ENCODE peak calls at places on chromosome 9, in four cellular contexts. F is Peyer's patch, O is right lobe of liver, X is A549. P is an unnamed sample.

GRCh38 chr9:90511711-90512110 is 130.9 kb downstream of the DIRAS2 start:
- DNase-seq in F (no peak), O (no peak), X (no peak), P (no peak)

GRCh38 chr9:111661150-111661801 is at the start of gene GNG10:
- DNase-seq in F (peak; percentile 39), O (peak; percentile 64), X (peak; percentile 54), P (peak; percentile 73)

GRCh38 chr9:109238125-109238524 is 71.1 kb upstream of the FRRS1L start:
- DNase-seq in F (no peak), O (no peak), X (no peak), P (no peak)

GRCh38 chr9:124749811-124750210 is 21.3 kb downstream of the NR6A1 start:
- DNase-seq in F (no peak), O (no peak), X (no peak), P (no peak)

GRCh38 chr9:95425910-95426551 is 90.7 kb downstream of the PTCH1 start:
- DNase-seq in F (no peak), O (no peak), X (peak; percentile 80), P (peak; percentile 77)

GRCh38 chr9:120859361-120859760 is 16.6 kb upstream of the PSMD5 start:
- DNase-seq in F (no peak), O (no peak), X (no peak), P (no peak)

GRCh38 chr9:126894052-126894603 is 20.5 kb upstream of the RALGPS1 start:
- DNase-seq in F (no peak), O (no peak), X (no peak), P (no peak)

GRCh38 chr9:122580360-122580759 is 2.8 kb downstream of the OR1L8 start:
- DNase-seq in F (no peak), O (no peak), X (peak; percentile 70), P (no peak)

GRCh38 chr9:31542384-31543055 is 841.9 kb upstream of the ACO1 start:
- DNase-seq in F (peak; percentile 15), O (no peak), X (peak; percentile 18), P (no peak)

GRCh38 chr9:80020530-80020929 is 448.8 kb downstream of the TLE4 start:
- DNase-seq in F (no peak), O (no peak), X (no peak), P (no peak)

DNA sequence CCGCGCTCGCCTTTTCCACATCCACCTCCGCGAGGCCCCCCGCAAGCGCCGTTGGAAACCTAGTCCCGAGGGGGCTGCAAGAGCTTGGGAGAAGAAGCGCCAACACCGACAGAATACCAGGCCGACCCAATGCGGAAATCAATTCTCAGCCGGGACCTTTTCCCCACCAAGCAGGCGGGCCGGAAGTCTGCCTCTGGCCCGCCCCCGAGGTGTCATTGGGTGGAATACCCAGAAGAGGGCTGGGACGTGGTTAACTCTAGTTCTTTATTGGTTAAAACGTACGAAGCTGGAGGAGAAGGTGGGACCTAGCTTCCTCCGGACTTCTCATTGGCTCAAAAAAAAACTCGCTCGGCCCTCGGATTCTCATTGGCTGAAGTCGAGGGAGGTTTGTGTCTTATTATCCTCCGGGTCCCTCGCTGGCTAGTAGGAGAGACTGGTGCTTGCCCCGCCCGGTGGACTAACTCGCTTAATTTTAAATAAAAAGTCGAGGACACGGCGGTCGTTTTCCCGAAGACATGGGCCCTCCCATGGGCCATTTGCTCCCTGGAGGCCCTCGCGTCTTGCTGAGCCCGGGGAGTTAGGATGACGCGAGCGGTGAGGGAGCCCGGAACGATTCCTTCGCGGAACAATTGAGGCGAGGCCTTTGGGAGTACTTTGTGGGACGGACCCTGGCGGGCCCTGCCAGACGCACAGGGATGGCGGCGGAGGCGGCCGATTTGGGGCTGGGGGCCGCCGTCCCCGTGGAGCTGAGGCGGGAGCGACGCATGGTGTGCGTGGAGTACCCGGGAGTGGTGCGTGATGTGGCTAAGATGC is at the start of gene GTF3C5:
- DNase-seq in F (peak; percentile 93), O (peak; percentile 94), X (peak; percentile 99), P (peak; percentile 93)
- TF ChIP-seq POLR2A in F (peak; percentile 62), O (peak; percentile 60), X (peak; percentile 80), P (peak; percentile 82)

DNA sequence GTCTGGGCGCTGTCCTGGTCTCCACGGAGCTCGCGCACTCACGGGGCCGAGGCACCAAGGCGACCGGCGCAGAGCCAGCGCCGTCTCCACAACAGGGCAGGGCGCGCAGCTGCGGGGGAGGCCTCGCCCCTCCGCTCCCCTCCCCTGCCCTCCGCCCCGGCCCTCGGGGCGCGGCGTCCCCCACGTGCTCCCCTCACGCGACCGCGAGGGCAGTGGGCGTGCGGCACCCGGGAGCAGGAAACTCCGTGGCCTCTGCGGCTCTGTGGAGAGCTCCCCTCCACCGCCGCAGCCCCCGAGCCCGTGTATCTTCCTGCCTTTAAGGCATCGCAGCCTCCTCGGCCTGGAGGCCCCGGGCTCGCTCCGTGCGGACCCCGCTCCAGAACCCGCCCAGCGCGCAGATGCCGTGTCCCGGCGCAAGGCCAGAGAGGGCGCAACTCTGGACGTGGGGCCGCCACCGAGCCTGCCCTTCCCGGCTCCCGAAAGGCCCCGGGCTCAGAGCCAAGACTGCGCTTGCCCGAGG is 706 bp upstream of the TUBB4B start:
- DNase-seq in F (peak; percentile 63), O (peak; percentile 70), X (peak; percentile 80), P (peak; percentile 81)
- TF ChIP-seq POLR2A in F (peak; percentile 40), O (no peak), X (peak; percentile 52), P (peak; percentile 27)

GRCh38 chr9:128323786-128324185 is 1.1 kb downstream of the COQ4 start:
- DNase-seq in F (no peak), O (no peak), X (no peak), P (no peak)

GRCh38 chr9:128323192-128323730 is 622 bp downstream of the COQ4 start:
- DNase-seq in F (no peak), O (no peak), X (no peak), P (no peak)

GRCh38 chr9:128321879-128322341 is 337 bp downstream of the TRUB2 start:
- DNase-seq in F (no peak), O (no peak), X (no peak), P (no peak)

GRCh38 chr9:128321343-128321742 is 904 bp downstream of the TRUB2 start:
- DNase-seq in F (no peak), O (no peak), X (no peak), P (no peak)

GRCh38 chr9:128322342-128323191 is at the start of the genes COQ4 and TRUB2:
- DNase-seq in F (peak; percentile 95), O (peak; percentile 94), X (peak; percentile 96), P (peak; percentile 94)
- TF ChIP-seq POLR2A in F (peak; percentile 35), O (peak; percentile 37), X (peak; percentile 61), P (peak; percentile 27)

DNA sequence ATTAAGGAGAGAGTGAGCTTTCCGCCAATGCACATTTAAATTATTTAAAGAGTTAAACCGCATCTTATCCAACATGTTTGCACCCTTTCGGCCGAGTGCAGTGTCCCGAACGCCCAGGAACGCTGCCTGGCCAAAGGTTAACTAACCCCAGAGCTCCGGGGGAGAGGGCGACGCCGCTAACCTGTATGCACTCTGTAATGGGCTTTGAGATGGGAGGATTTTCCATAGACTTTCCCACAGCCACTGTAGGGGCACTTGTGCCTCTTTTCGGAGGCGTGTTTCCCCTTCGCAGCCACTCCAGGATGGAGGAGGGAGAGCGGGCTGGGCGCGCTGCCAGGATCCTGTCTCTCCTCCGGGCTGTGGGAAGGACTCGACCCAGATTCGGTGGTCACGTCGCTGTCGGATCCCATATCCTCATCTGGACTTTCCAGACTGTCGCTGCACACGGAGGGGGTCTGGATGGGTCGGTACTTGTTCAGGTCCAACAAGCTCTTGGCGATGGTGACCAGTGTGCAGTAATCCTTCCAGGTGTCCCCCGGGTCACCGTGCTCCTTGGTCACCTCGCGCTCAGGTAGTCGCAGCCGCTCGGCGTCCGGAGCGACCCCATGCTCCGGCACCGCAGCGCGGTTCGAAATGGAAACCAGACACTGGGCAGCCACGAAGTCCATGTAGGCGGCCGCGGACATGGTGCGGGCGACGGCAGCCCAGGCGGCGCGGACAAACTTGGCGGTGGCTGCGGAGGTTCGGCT is 1.6 kb downstream of the KLF9 start:
- DNase-seq in F (peak; percentile 48), O (peak; percentile 85), X (peak; percentile 28), P (peak; percentile 83)
- TF ChIP-seq POLR2A in F (peak; percentile 44), O (peak; percentile 21), X (no peak), P (peak; percentile 78)

GRCh38 chr9:129500166-129500862 is 120.6 kb downstream of the C9orf50 start:
- DNase-seq in F (no peak), O (no peak), X (peak; percentile 49), P (peak; percentile 65)

GRCh38 chr9:129497837-129498450 is 123.0 kb downstream of the C9orf50 start:
- DNase-seq in F (no peak), O (no peak), X (no peak), P (no peak)

GRCh38 chr9:129496187-129497063 is 124.5 kb downstream of the C9orf50 start:
- DNase-seq in F (peak; percentile 78), O (peak; percentile 92), X (peak; percentile 94), P (peak; percentile 96)

GRCh38 chr9:129497064-129497836 is 123.7 kb downstream of the C9orf50 start:
- DNase-seq in F (no peak), O (no peak), X (no peak), P (no peak)

GRCh38 chr9:129498451-129499376 is 122.2 kb downstream of the C9orf50 start:
- DNase-seq in F (no peak), O (no peak), X (no peak), P (no peak)
- TF ChIP-seq POLR2A in F (no peak), O (no peak), X (no peak), P (no peak)

GRCh38 chr9:134260801-134261200 is 65.5 kb upstream of the RXRA start:
- DNase-seq in F (no peak), O (no peak), X (no peak), P (no peak)
- TF ChIP-seq POLR2A in F (no peak), O (no peak), X (no peak), P (no peak)

DNA sequence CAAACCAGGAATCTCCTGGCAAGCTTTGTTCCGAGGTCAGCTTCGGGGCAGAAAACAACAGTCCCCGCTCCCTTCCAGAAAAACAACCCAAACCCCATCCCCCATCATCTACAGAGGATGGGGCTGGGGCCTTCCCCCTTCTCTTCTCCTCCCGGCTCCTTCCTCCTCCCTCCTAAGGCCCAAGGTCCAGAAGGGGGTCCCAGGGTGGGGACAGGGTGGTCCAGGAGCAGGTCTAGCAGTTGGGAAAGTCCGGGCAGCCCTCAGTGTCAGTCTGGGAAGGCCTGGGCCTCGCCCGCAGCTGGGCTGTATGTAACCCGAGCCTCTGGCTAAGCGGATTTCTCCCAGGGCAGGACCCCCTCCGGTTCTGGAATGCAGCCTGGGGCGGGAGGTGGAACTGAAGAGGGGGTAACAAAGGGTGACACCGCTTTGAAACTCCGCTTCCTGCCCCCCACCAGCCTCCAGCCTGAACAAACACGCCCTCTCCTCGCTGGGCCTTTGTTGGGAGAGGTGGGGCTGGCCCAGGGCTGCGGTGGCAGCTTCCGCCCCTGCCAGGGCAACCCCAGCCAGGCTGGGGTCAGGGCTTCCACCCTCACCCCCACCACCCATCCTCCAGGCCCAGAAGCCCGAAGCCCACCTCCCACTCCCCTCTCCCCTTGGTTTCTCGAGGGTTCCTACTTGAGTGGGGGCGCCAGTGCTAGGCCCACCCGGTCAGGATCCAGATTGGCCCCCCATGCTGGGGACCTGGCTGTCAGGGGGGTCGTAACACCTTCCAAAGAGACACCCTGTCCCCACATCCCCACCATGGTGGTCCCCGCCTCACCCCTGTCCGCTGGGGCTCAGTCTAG is 63.5 kb downstream of the C9orf50 start:
- DNase-seq in F (no peak), O (peak; percentile 65), X (peak; percentile 92), P (no peak)
- TF ChIP-seq POLR2A in F (no peak), O (no peak), X (peak; percentile 19), P (no peak)

P was measured in upper lobe of left lung.